ENCODE peak calls at places on chromosome 16, in nine cellular contexts. L is fibroblast of villous mesenchyme; R is chondrocyte; Q is EH; Z is breast epithelium; H is AG10803; O is Daoy; F is activated CD4-positive, alpha-beta T cell treated with anti-CD3 and anti-CD28 coated beads for 48 hours; E is mesenchymal stem cell. T is an unnamed sample.
A peak's percentile ranks its signal among the peaks of the same experiment; 100 is the strongest.

GRCh38 chr16:54055191-54055590 is 231.4 kb downstream of the IRX3 start:
- DNase-seq in F (no peak), Z (no peak), E (no peak), L (peak; percentile 84), O (no peak), H (no peak), R (no peak), Q (no peak), T (no peak)

GRCh38 chr16:72012607-72013006 is 4.1 kb downstream of the DHODH start:
- DNase-seq in O (no peak), H (no peak), E (no peak), Z (no peak), F (no peak), Q (no peak), R (no peak), L (no peak), T (no peak)

GRCh38 chr16:80804061-80804450 is 342 bp downstream of the CDYL2 start:
- DNase-seq in Q (peak; percentile 67), H (peak; percentile 75), R (no peak), Z (no peak), L (peak; percentile 52), F (peak; percentile 75), E (peak; percentile 42), O (peak; percentile 57), T (no peak)

GRCh38 chr16:61146429-61146828 is 889.8 kb downstream of the CDH8 start:
- DNase-seq in Q (no peak), E (no peak), R (no peak), H (no peak), Z (no peak), F (no peak), L (no peak), O (no peak), T (no peak)

GRCh38 chr16:1771072-1771863 is at the start of gene NME3:
- DNase-seq in R (no peak), E (peak; percentile 75), L (peak; percentile 74), H (peak; percentile 54), Z (peak; percentile 79), Q (peak; percentile 71), F (peak; percentile 87), O (peak; percentile 71), T (peak; percentile 41)

GRCh38 chr16:66402166-66402565 is 24.9 kb upstream of the BEAN1 start:
- DNase-seq in R (no peak), Q (no peak), F (no peak), H (no peak), E (no peak), Z (no peak), L (no peak), O (no peak), T (no peak)

GRCh38 chr16:2987854-2988253 is 7.6 kb upstream of the PKMYT1 start:
- DNase-seq in Z (no peak), Q (no peak), F (no peak), O (no peak), E (no peak), H (no peak), L (no peak), R (no peak), T (no peak)

GRCh38 chr16:86424968-86425367 is 85.4 kb upstream of the FOXF1 start:
- DNase-seq in Z (no peak), E (no peak), L (peak; percentile 35), O (no peak), F (no peak), Q (peak; percentile 24), H (no peak), R (no peak), T (no peak)

GRCh38 chr16:29986931-29987330 is 8.5 kb downstream of the HIRIP3 start:
- DNase-seq in Q (no peak), E (no peak), O (no peak), R (no peak), Z (no peak), F (no peak), H (no peak), L (no peak), T (no peak)

GRCh38 chr16:78551487-78552085 is 452.1 kb downstream of the WWOX start:
- DNase-seq in R (no peak), Z (no peak), L (no peak), H (no peak), E (no peak), O (no peak), Q (no peak), F (no peak), T (no peak)

GRCh38 chr16:3012246-3012645 is 477 bp upstream of the CLDN9 start:
- DNase-seq in H (no peak), O (no peak), L (no peak), F (no peak), E (no peak), Q (no peak), R (no peak), Z (no peak), T (no peak)

GRCh38 chr16:11087691-11088431 is 143.5 kb downstream of the CLEC16A start:
- DNase-seq in H (peak; percentile 15), F (peak; percentile 63), Q (peak; percentile 40), R (no peak), E (peak; percentile 42), Z (no peak), L (no peak), O (no peak), T (no peak)

GRCh38 chr16:82681592-82681991 is 54.8 kb downstream of the CDH13 start:
- DNase-seq in L (no peak), E (no peak), H (no peak), Q (no peak), R (no peak), O (no peak), F (no peak), Z (no peak), T (no peak)

GRCh38 chr16:54193656-54194007 is 93.0 kb downstream of the IRX3 start:
- DNase-seq in R (no peak), E (peak; percentile 57), O (peak; percentile 82), L (peak; percentile 62), Q (peak; percentile 65), Z (peak; percentile 93), H (peak; percentile 67), F (peak; percentile 66), T (peak; percentile 12)

GRCh38 chr16:89962754-89963498 is 14.4 kb downstream of the DEF8 start:
- DNase-seq in R (no peak), F (no peak), E (no peak), Z (no peak), O (no peak), L (no peak), Q (no peak), H (no peak), T (no peak)

GRCh38 chr16:49649013-49649785 is 206.7 kb downstream of the ZNF423 start:
- DNase-seq in O (peak; percentile 94), F (no peak), L (no peak), Z (no peak), Q (peak; percentile 44), E (no peak), H (no peak), R (no peak), T (no peak)

GRCh38 chr16:90004577-90004976 is 14.7 kb downstream of the DBNDD1 start:
- DNase-seq in L (no peak), Z (peak; percentile 74), E (no peak), O (no peak), F (no peak), R (no peak), Q (peak; percentile 44), H (no peak), T (no peak)

GRCh38 chr16:11833951-11834695 is 17.2 kb downstream of the RSL1D1 start:
- DNase-seq in O (peak; percentile 20), E (peak; percentile 83), Z (no peak), R (no peak), L (peak; percentile 95), H (peak; percentile 73), F (no peak), Q (peak; percentile 42), T (peak; percentile 70)

GRCh38 chr16:30067584-30067916 is 2.0 kb downstream of the ALDOA start:
- DNase-seq in O (no peak), H (no peak), E (no peak), R (no peak), F (no peak), Q (no peak), Z (no peak), L (no peak), T (no peak)

GRCh38 chr16:11333696-11334095 is 11.6 kb upstream of the RMI2 start:
- DNase-seq in E (no peak), L (peak; percentile 90), O (no peak), R (no peak), F (no peak), H (no peak), Q (peak; percentile 58), Z (no peak), T (no peak)

GRCh38 chr16:85386467-85387170 is 226.5 kb upstream of the GSE1 start:
- DNase-seq in O (no peak), Z (no peak), R (peak; percentile 66), E (no peak), H (no peak), L (no peak), F (no peak), Q (no peak), T (no peak)

GRCh38 chr16:72645526-72645925 is 402.4 kb downstream of the ZFHX3 start:
- DNase-seq in E (no peak), H (peak; percentile 24), F (no peak), R (no peak), O (no peak), Q (peak; percentile 16), L (no peak), Z (no peak), T (no peak)

GRCh38 chr16:73697336-73697735 is 599.3 kb upstream of the PSMD7 start:
- DNase-seq in R (no peak), F (no peak), L (no peak), Q (no peak), H (no peak), E (no peak), Z (no peak), O (no peak), T (no peak)

GRCh38 chr16:83441523-83441922 is 366.3 kb upstream of the HSBP1 start:
- DNase-seq in Z (no peak), Q (peak; percentile 60), O (peak; percentile 13), F (no peak), R (no peak), E (no peak), L (no peak), H (peak; percentile 15), T (no peak)

T was measured in AML-193.